ENCODE peak calls at places on chromosome 16, in six cellular contexts. One of them, this sample, is unnamed.

GRCh38 chr16:13189250-13189649 is 287.9 kb downstream of the SHISA9 start:
- DNase-seq in bronchial epithelial cell: no peak
- DNase-seq in osteoblast: no peak
- DNase-seq in D721Med: no peak
- DNase-seq in activated CD8-positive, alpha-beta T cell treated with anti-CD3 and anti-CD28 coated beads for 36 hours: no peak
- DNase-seq in endothelial cell: no peak
- DNase-seq in this sample: no peak

GRCh38 chr16:74281285-74281684 is 15.3 kb upstream of the PSMD7 start:
- DNase-seq in bronchial epithelial cell: peak
- DNase-seq in osteoblast: no peak
- DNase-seq in D721Med: no peak
- DNase-seq in activated CD8-positive, alpha-beta T cell treated with anti-CD3 and anti-CD28 coated beads for 36 hours: no peak
- DNase-seq in endothelial cell: no peak
- DNase-seq in this sample: no peak

GRCh38 chr16:58020628-58021521 is 4.7 kb upstream of the MMP15 start:
- DNase-seq in bronchial epithelial cell: peak
- DNase-seq in osteoblast: peak
- DNase-seq in D721Med: no peak
- DNase-seq in activated CD8-positive, alpha-beta T cell treated with anti-CD3 and anti-CD28 coated beads for 36 hours: peak
- DNase-seq in endothelial cell: peak
- DNase-seq in this sample: peak

GRCh38 chr16:81706327-81707295 is 72.5 kb upstream of the PLCG2 start:
- DNase-seq in bronchial epithelial cell: no peak
- DNase-seq in osteoblast: no peak
- DNase-seq in D721Med: no peak
- DNase-seq in activated CD8-positive, alpha-beta T cell treated with anti-CD3 and anti-CD28 coated beads for 36 hours: no peak
- DNase-seq in endothelial cell: no peak
- DNase-seq in this sample: no peak

GRCh38 chr16:15415411-15416070 is 18.8 kb upstream of the BMERB1 start:
- DNase-seq in bronchial epithelial cell: peak
- DNase-seq in osteoblast: peak
- DNase-seq in D721Med: no peak
- DNase-seq in activated CD8-positive, alpha-beta T cell treated with anti-CD3 and anti-CD28 coated beads for 36 hours: no peak
- DNase-seq in endothelial cell: no peak
- DNase-seq in this sample: no peak

GRCh38 chr16:22886908-22887307 is 72.9 kb downstream of the HS3ST2 start:
- DNase-seq in bronchial epithelial cell: peak
- DNase-seq in osteoblast: no peak
- DNase-seq in D721Med: no peak
- DNase-seq in activated CD8-positive, alpha-beta T cell treated with anti-CD3 and anti-CD28 coated beads for 36 hours: no peak
- DNase-seq in endothelial cell: no peak
- DNase-seq in this sample: no peak

GRCh38 chr16:13926507-13926906 is 6.6 kb downstream of the ERCC4 start:
- DNase-seq in bronchial epithelial cell: no peak
- DNase-seq in osteoblast: no peak
- DNase-seq in D721Med: no peak
- DNase-seq in activated CD8-positive, alpha-beta T cell treated with anti-CD3 and anti-CD28 coated beads for 36 hours: no peak
- DNase-seq in endothelial cell: no peak
- DNase-seq in this sample: no peak

GRCh38 chr16:88489163-88489721 is 36.2 kb downstream of the ZFPM1 start:
- DNase-seq in bronchial epithelial cell: no peak
- DNase-seq in osteoblast: no peak
- DNase-seq in D721Med: no peak
- DNase-seq in activated CD8-positive, alpha-beta T cell treated with anti-CD3 and anti-CD28 coated beads for 36 hours: no peak
- DNase-seq in endothelial cell: no peak
- DNase-seq in this sample: no peak

GRCh38 chr16:1791256-1791942 is 2.1 kb downstream of the IGFALS start:
- DNase-seq in bronchial epithelial cell: no peak
- DNase-seq in osteoblast: peak
- DNase-seq in D721Med: no peak
- DNase-seq in activated CD8-positive, alpha-beta T cell treated with anti-CD3 and anti-CD28 coated beads for 36 hours: no peak
- DNase-seq in endothelial cell: peak
- DNase-seq in this sample: no peak

GRCh38 chr16:81495321-81496234 is 51.0 kb downstream of the CMIP start:
- DNase-seq in bronchial epithelial cell: no peak
- DNase-seq in osteoblast: peak
- DNase-seq in D721Med: no peak
- DNase-seq in activated CD8-positive, alpha-beta T cell treated with anti-CD3 and anti-CD28 coated beads for 36 hours: no peak
- DNase-seq in endothelial cell: no peak
- DNase-seq in this sample: no peak

GRCh38 chr16:69495821-69496220 is 69.9 kb upstream of the NFAT5 start:
- DNase-seq in bronchial epithelial cell: no peak
- DNase-seq in osteoblast: no peak
- DNase-seq in D721Med: no peak
- DNase-seq in activated CD8-positive, alpha-beta T cell treated with anti-CD3 and anti-CD28 coated beads for 36 hours: no peak
- DNase-seq in endothelial cell: no peak
- DNase-seq in this sample: no peak

GRCh38 chr16:1124291-1124690 is 28.2 kb upstream of the C1QTNF8 start:
- DNase-seq in bronchial epithelial cell: no peak
- DNase-seq in osteoblast: no peak
- DNase-seq in D721Med: no peak
- DNase-seq in activated CD8-positive, alpha-beta T cell treated with anti-CD3 and anti-CD28 coated beads for 36 hours: no peak
- DNase-seq in endothelial cell: no peak
- DNase-seq in this sample: no peak

GRCh38 chr16:50398336-50398735 is 29.5 kb upstream of the BRD7 start:
- DNase-seq in bronchial epithelial cell: no peak
- DNase-seq in osteoblast: no peak
- DNase-seq in D721Med: no peak
- DNase-seq in activated CD8-positive, alpha-beta T cell treated with anti-CD3 and anti-CD28 coated beads for 36 hours: no peak
- DNase-seq in endothelial cell: no peak
- DNase-seq in this sample: no peak

GRCh38 chr16:57061084-57061905 is 31.1 kb upstream of the CPNE2 start:
- DNase-seq in bronchial epithelial cell: peak
- DNase-seq in osteoblast: peak
- DNase-seq in D721Med: no peak
- DNase-seq in activated CD8-positive, alpha-beta T cell treated with anti-CD3 and anti-CD28 coated beads for 36 hours: no peak
- DNase-seq in endothelial cell: no peak
- DNase-seq in this sample: no peak

GRCh38 chr16:71473891-71474290 is 11.8 kb upstream of the ZNF23 start:
- DNase-seq in bronchial epithelial cell: peak
- DNase-seq in osteoblast: no peak
- DNase-seq in D721Med: no peak
- DNase-seq in activated CD8-positive, alpha-beta T cell treated with anti-CD3 and anti-CD28 coated beads for 36 hours: no peak
- DNase-seq in endothelial cell: no peak
- DNase-seq in this sample: no peak

GRCh38 chr16:81261049-81261648 is 22.7 kb downstream of the BCO1 start:
- DNase-seq in bronchial epithelial cell: peak
- DNase-seq in osteoblast: peak
- DNase-seq in D721Med: no peak
- DNase-seq in activated CD8-positive, alpha-beta T cell treated with anti-CD3 and anti-CD28 coated beads for 36 hours: peak
- DNase-seq in endothelial cell: peak
- DNase-seq in this sample: peak

GRCh38 chr16:65120811-65121721 is 797 bp downstream of the CDH11 start:
- DNase-seq in bronchial epithelial cell: no peak
- DNase-seq in osteoblast: peak
- DNase-seq in D721Med: no peak
- DNase-seq in activated CD8-positive, alpha-beta T cell treated with anti-CD3 and anti-CD28 coated beads for 36 hours: no peak
- DNase-seq in endothelial cell: peak
- DNase-seq in this sample: peak

GRCh38 chr16:1713933-1714332 is 7.9 kb downstream of the MAPK8IP3 start:
- DNase-seq in bronchial epithelial cell: no peak
- DNase-seq in osteoblast: no peak
- DNase-seq in D721Med: no peak
- DNase-seq in activated CD8-positive, alpha-beta T cell treated with anti-CD3 and anti-CD28 coated beads for 36 hours: no peak
- DNase-seq in endothelial cell: no peak
- DNase-seq in this sample: peak

GRCh38 chr16:29719063-29719462 is 26.7 kb downstream of the C16orf54 start:
- DNase-seq in bronchial epithelial cell: peak
- DNase-seq in osteoblast: no peak
- DNase-seq in D721Med: no peak
- DNase-seq in activated CD8-positive, alpha-beta T cell treated with anti-CD3 and anti-CD28 coated beads for 36 hours: no peak
- DNase-seq in endothelial cell: no peak
- DNase-seq in this sample: no peak

GRCh38 chr16:30989469-30990047 is 4.6 kb downstream of the HSD3B7 start:
- DNase-seq in bronchial epithelial cell: no peak
- DNase-seq in osteoblast: no peak
- DNase-seq in D721Med: no peak
- DNase-seq in activated CD8-positive, alpha-beta T cell treated with anti-CD3 and anti-CD28 coated beads for 36 hours: no peak
- DNase-seq in endothelial cell: no peak
- DNase-seq in this sample: no peak

GRCh38 chr16:82699262-82699661 is 72.5 kb downstream of the CDH13 start:
- DNase-seq in bronchial epithelial cell: peak
- DNase-seq in osteoblast: peak
- DNase-seq in D721Med: no peak
- DNase-seq in activated CD8-positive, alpha-beta T cell treated with anti-CD3 and anti-CD28 coated beads for 36 hours: no peak
- DNase-seq in endothelial cell: no peak
- DNase-seq in this sample: no peak

GRCh38 chr16:11692171-11692570 is 23.9 kb downstream of the SNN start:
- DNase-seq in bronchial epithelial cell: no peak
- DNase-seq in osteoblast: no peak
- DNase-seq in D721Med: no peak
- DNase-seq in activated CD8-positive, alpha-beta T cell treated with anti-CD3 and anti-CD28 coated beads for 36 hours: no peak
- DNase-seq in endothelial cell: no peak
- DNase-seq in this sample: no peak

GRCh38 chr16:72972878-72973571 is 74.9 kb downstream of the ZFHX3 start:
- DNase-seq in bronchial epithelial cell: peak
- DNase-seq in osteoblast: no peak
- DNase-seq in D721Med: no peak
- DNase-seq in activated CD8-positive, alpha-beta T cell treated with anti-CD3 and anti-CD28 coated beads for 36 hours: no peak
- DNase-seq in endothelial cell: no peak
- DNase-seq in this sample: no peak

GRCh38 chr16:57252148-57252721 is 7.2 kb downstream of the ARL2BP start:
- DNase-seq in bronchial epithelial cell: no peak
- DNase-seq in osteoblast: no peak
- DNase-seq in D721Med: no peak
- DNase-seq in activated CD8-positive, alpha-beta T cell treated with anti-CD3 and anti-CD28 coated beads for 36 hours: no peak
- DNase-seq in endothelial cell: no peak
- DNase-seq in this sample: no peak

GRCh38 chr16:29710227-29711219 is 31.5 kb downstream of the QPRT start:
- DNase-seq in bronchial epithelial cell: peak
- DNase-seq in osteoblast: peak
- DNase-seq in D721Med: no peak
- DNase-seq in activated CD8-positive, alpha-beta T cell treated with anti-CD3 and anti-CD28 coated beads for 36 hours: peak
- DNase-seq in endothelial cell: peak
- DNase-seq in this sample: no peak

GRCh38 chr16:89973654-89974335 is 25.2 kb downstream of the DEF8 start:
- DNase-seq in bronchial epithelial cell: no peak
- DNase-seq in osteoblast: no peak
- DNase-seq in D721Med: no peak
- DNase-seq in activated CD8-positive, alpha-beta T cell treated with anti-CD3 and anti-CD28 coated beads for 36 hours: no peak
- DNase-seq in endothelial cell: no peak
- DNase-seq in this sample: no peak

GRCh38 chr16:87388818-87389134 is 3.4 kb upstream of the MAP1LC3B start:
- DNase-seq in bronchial epithelial cell: no peak
- DNase-seq in osteoblast: no peak
- DNase-seq in D721Med: no peak
- DNase-seq in activated CD8-positive, alpha-beta T cell treated with anti-CD3 and anti-CD28 coated beads for 36 hours: no peak
- DNase-seq in endothelial cell: no peak
- DNase-seq in this sample: no peak

DNA sequence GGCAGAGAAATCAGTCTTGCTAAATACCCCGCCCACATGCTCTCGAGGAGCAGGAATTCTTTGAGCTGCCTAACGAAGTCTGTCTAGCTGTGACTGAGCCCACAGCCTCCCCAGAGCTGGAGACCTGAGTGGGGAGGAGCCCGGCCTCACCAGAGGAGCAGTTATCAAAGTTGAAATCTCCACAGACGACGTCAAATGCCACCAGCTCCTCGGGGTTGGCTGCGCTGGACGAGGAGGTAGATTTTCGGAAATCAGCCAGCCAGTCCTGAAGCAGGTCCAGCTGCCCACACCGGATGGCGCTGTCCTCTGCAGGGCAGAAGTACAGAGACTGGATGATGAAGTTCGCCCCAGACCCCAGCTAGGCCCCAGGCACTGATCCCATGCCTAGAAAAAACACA is 53.8 kb downstream of the PRMT7 start:
- DNase-seq in bronchial epithelial cell: no peak
- DNase-seq in osteoblast: no peak
- DNase-seq in D721Med: no peak
- DNase-seq in activated CD8-positive, alpha-beta T cell treated with anti-CD3 and anti-CD28 coated beads for 36 hours: no peak
- DNase-seq in endothelial cell: no peak
- DNase-seq in this sample: no peak
- TF ChIP-seq CTCF in bronchial epithelial cell: peak
- TF ChIP-seq CTCF in osteoblast: peak
- TF ChIP-seq CTCF in D721Med: no peak
- TF ChIP-seq CTCF in activated CD8-positive, alpha-beta T cell treated with anti-CD3 and anti-CD28 coated beads for 36 hours: peak
- TF ChIP-seq CTCF in endothelial cell: peak
- TF ChIP-seq CTCF in this sample: peak

DNA sequence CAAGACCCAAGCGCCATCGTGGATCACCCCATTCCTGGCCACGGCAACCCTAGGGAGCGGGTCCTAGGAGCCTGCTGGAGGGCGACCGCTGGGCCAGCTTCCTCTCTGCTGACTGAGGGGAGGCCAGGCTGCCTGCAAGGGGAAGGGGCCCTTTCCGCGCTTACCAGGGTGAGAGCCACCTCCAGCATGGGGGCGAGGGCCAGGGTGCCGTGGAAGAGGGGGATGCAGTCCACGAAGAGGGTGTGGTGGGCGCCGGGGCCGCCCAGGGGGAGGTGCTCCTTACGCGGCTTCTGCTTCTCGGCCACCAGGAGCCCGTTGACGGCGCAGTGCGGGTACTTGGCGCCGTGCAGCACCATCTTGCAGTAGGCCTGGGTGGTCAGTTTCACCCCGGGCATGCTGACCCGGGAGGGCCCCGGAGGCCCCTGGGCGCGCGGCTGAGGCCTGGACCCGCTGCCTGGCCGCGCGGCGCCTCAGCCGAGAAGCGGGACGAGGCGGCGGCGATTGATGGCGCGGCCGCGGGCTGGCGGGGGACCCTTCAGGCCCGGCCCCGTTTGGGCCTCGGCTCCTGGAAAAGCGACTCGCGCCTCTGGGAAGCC is 345 bp downstream of the EMC8 start:
- DNase-seq in bronchial epithelial cell: peak
- DNase-seq in osteoblast: peak
- DNase-seq in D721Med: no peak
- DNase-seq in activated CD8-positive, alpha-beta T cell treated with anti-CD3 and anti-CD28 coated beads for 36 hours: peak
- DNase-seq in endothelial cell: peak
- DNase-seq in this sample: peak
- TF ChIP-seq CTCF in bronchial epithelial cell: peak
- TF ChIP-seq CTCF in osteoblast: peak
- TF ChIP-seq CTCF in D721Med: no peak
- TF ChIP-seq CTCF in activated CD8-positive, alpha-beta T cell treated with anti-CD3 and anti-CD28 coated beads for 36 hours: no peak
- TF ChIP-seq CTCF in endothelial cell: no peak
- TF ChIP-seq CTCF in this sample: no peak

GRCh38 chr16:66603537-66604375 is 748 bp upstream of the CMTM3 start:
- DNase-seq in bronchial epithelial cell: no peak
- DNase-seq in osteoblast: peak
- DNase-seq in D721Med: peak
- DNase-seq in activated CD8-positive, alpha-beta T cell treated with anti-CD3 and anti-CD28 coated beads for 36 hours: peak
- DNase-seq in endothelial cell: peak
- DNase-seq in this sample: peak
- TF ChIP-seq CTCF in bronchial epithelial cell: no peak
- TF ChIP-seq CTCF in osteoblast: no peak
- TF ChIP-seq CTCF in D721Med: no peak
- TF ChIP-seq CTCF in activated CD8-positive, alpha-beta T cell treated with anti-CD3 and anti-CD28 coated beads for 36 hours: no peak
- TF ChIP-seq CTCF in endothelial cell: no peak
- TF ChIP-seq CTCF in this sample: no peak

DNA sequence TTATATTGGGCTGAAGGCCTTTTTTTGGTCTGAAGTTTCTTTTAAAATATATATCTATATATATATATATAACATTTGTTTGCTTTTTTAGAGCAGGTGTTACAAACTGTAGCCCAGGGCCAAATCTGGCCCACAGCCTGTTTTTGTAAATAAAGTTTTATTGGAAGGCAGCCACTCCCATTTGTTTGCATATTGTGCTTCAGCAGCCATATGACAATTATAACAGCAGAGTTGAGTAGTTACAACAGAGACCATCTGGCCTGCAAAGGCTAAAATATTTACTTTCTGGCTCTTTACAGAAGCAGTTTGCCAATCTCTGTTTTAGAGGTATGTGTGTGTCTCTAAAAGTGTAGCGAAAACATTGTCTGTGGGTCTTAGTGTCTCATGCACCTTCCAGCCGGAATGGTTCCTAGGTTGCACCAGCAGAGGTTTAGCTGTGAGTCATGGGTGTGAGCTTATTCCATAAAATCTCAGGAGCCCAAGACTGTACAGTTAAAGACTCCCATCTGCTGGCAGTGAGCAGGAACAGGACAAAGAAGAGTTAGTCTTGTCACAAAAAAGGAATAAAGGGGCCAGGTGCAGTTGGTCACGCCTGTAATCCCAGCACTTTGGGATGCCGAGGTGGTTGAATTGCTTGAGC is 23.8 kb downstream of the LCMT1 start:
- DNase-seq in bronchial epithelial cell: peak
- DNase-seq in osteoblast: no peak
- DNase-seq in D721Med: no peak
- DNase-seq in activated CD8-positive, alpha-beta T cell treated with anti-CD3 and anti-CD28 coated beads for 36 hours: no peak
- DNase-seq in endothelial cell: no peak
- DNase-seq in this sample: no peak
- TF ChIP-seq CTCF in bronchial epithelial cell: peak
- TF ChIP-seq CTCF in osteoblast: peak
- TF ChIP-seq CTCF in D721Med: peak
- TF ChIP-seq CTCF in activated CD8-positive, alpha-beta T cell treated with anti-CD3 and anti-CD28 coated beads for 36 hours: no peak
- TF ChIP-seq CTCF in endothelial cell: no peak
- TF ChIP-seq CTCF in this sample: no peak